ENCODE peak calls at places on chromosomes 2 and 18, in four cellular contexts. S is activated CD8-positive, alpha-beta memory T cell treated with anti-CD3 and anti-CD28 coated beads for 1 hour; Q is fibroblast of lung; U is stomach. P is an unnamed sample.

GRCh38 chr2:177799531-177799930 is 273.0 kb downstream of the PDE11A start:
- DNase-seq in S (no peak), Q (peak), U (no peak), P (no peak)

GRCh38 chr2:72803151-72803550 is 22.7 kb downstream of the EXOC6B start:
- DNase-seq in S (no peak), Q (no peak), U (no peak), P (peak)

GRCh38 chr18:59861009-59861408 is 38.8 kb upstream of the PMAIP1 start:
- DNase-seq in S (no peak), Q (no peak), U (no peak), P (no peak)

GRCh38 chr2:10279472-10279870 is 23.2 kb upstream of the HPCAL1 start:
- DNase-seq in S (no peak), Q (no peak), U (no peak), P (no peak)

GRCh38 chr2:227237786-227238185 is 73.4 kb downstream of the COL4A3 start:
- DNase-seq in S (no peak), Q (no peak), U (no peak), P (no peak)

GRCh38 chr18:34639662-34640061 is 70.4 kb upstream of the DTNA start:
- DNase-seq in S (no peak), Q (no peak), U (no peak), P (no peak)

GRCh38 chr2:4780679-4781078 is 911.5 kb upstream of the SOX11 start:
- DNase-seq in S (no peak), Q (no peak), U (no peak), P (no peak)

GRCh38 chr18:26487437-26487836 is 60.9 kb downstream of the KCTD1 start:
- DNase-seq in S (no peak), Q (no peak), U (peak), P (no peak)

GRCh38 chr2:240624011-240624949 is 1.0 kb upstream of the GPR35 start:
- DNase-seq in S (no peak), Q (no peak), U (no peak), P (no peak)

GRCh38 chr2:74052732-74053712 is 68.3 kb downstream of the TET3 start:
- DNase-seq in S (no peak), Q (no peak), U (no peak), P (no peak)